ENCODE peak calls at places on chromosome 7, in seven cellular contexts. K is A549, M is coronary artery, P is cardiac muscle cell, E is endothelial cell of umbilical vein, G is sigmoid colon, I is AG04450. A is an unnamed sample.

GRCh38 chr7:64736575-64736974 is 57.7 kb upstream of the ZNF138 start:
- DNase-seq in K (no peak), M (no peak), P (no peak), E (no peak), G (no peak), I (no peak), A (no peak)

GRCh38 chr7:122299935-122300606 is 4.5 kb downstream of the FEZF1 start:
- DNase-seq in K (no peak), M (no peak), P (no peak), E (no peak), G (peak), I (no peak), A (no peak)

GRCh38 chr7:149864023-149864422 is 9.7 kb upstream of the ATP6V0E2 start:
- DNase-seq in K (no peak), M (no peak), P (no peak), E (no peak), G (no peak), I (no peak), A (no peak)

GRCh38 chr7:157516911-157517781 is 180.3 kb downstream of the DNAJB6 start:
- DNase-seq in K (no peak), M (peak), P (no peak), E (no peak), G (peak), I (no peak), A (no peak)

GRCh38 chr7:5382281-5383041 is 41.2 kb downstream of the TNRC18 start:
- DNase-seq in K (no peak), M (no peak), P (peak), E (no peak), G (peak), I (no peak), A (no peak)

GRCh38 chr7:16028103-16028502 is 341.6 kb upstream of the MEOX2 start:
- DNase-seq in K (no peak), M (no peak), P (peak), E (peak), G (no peak), I (peak), A (no peak)

GRCh38 chr7:30987178-30987577 is 23.4 kb downstream of the GHRHR start:
- DNase-seq in K (no peak), M (no peak), P (no peak), E (no peak), G (no peak), I (no peak), A (no peak)

GRCh38 chr7:26583094-26583493 is 281.3 kb downstream of the SKAP2 start:
- DNase-seq in K (no peak), M (no peak), P (no peak), E (no peak), G (no peak), I (no peak), A (no peak)

GRCh38 chr7:140674899-140675701 is 2.4 kb downstream of the ADCK2 start:
- DNase-seq in K (peak), M (no peak), P (peak), E (peak), G (peak), I (no peak), A (no peak)

GRCh38 chr7:147903871-147904576 is 686.5 kb upstream of the C7orf33 start:
- DNase-seq in K (no peak), M (no peak), P (no peak), E (no peak), G (no peak), I (no peak), A (no peak)

GRCh38 chr7:33906697-33907096 is 1.4 kb downstream of the BMPER start:
- DNase-seq in K (no peak), M (no peak), P (no peak), E (no peak), G (no peak), I (no peak), A (no peak)

GRCh38 chr7:140631006-140631405 is 9.6 kb downstream of the DENND2A start:
- DNase-seq in K (no peak), M (no peak), P (no peak), E (no peak), G (peak), I (no peak), A (no peak)

GRCh38 chr7:27940341-27940740 is 200.4 kb downstream of the TAX1BP1 start:
- DNase-seq in K (no peak), M (no peak), P (no peak), E (no peak), G (no peak), I (no peak), A (no peak)

GRCh38 chr7:29337628-29338116 is 143.1 kb downstream of the CHN2 start:
- DNase-seq in K (no peak), M (no peak), P (peak), E (no peak), G (no peak), I (no peak), A (no peak)

GRCh38 chr7:75055830-75056431 is 17.7 kb downstream of the RCC1L start:
- DNase-seq in K (no peak), M (no peak), P (peak), E (peak), G (peak), I (no peak), A (no peak)

GRCh38 chr7:240887-241421 is 48.6 kb downstream of the FAM20C start:
- DNase-seq in K (no peak), M (no peak), P (no peak), E (peak), G (no peak), I (no peak), A (no peak)

GRCh38 chr7:81162771-81163525 is 244.1 kb upstream of the SEMA3C start:
- DNase-seq in K (peak), M (no peak), P (no peak), E (no peak), G (no peak), I (no peak), A (no peak)

GRCh38 chr7:87564290-87564963 is 36.3 kb downstream of the ABCB1 start:
- DNase-seq in K (peak), M (no peak), P (peak), E (peak), G (no peak), I (no peak), A (no peak)

GRCh38 chr7:81383848-81384247 is 386.0 kb downstream of the HGF start:
- DNase-seq in K (no peak), M (no peak), P (no peak), E (no peak), G (no peak), I (no peak), A (no peak)

GRCh38 chr7:157618823-157619606 is 282.2 kb downstream of the DNAJB6 start:
- DNase-seq in K (no peak), M (no peak), P (no peak), E (no peak), G (peak), I (no peak), A (no peak)

GRCh38 chr7:80940539-80941205 is 21.8 kb upstream of the SEMA3C start:
- DNase-seq in K (peak), M (no peak), P (peak), E (no peak), G (no peak), I (no peak), A (no peak)

GRCh38 chr7:142760071-142760642 is 10.6 kb upstream of the PRSS2 start:
- DNase-seq in K (no peak), M (no peak), P (peak), E (no peak), G (no peak), I (no peak), A (no peak)

GRCh38 chr7:31948041-31948440 is 122.2 kb downstream of the PDE1C start:
- DNase-seq in K (peak), M (no peak), P (peak), E (no peak), G (no peak), I (peak), A (no peak)

GRCh38 chr7:157703131-157703530 is 366.3 kb downstream of the DNAJB6 start:
- DNase-seq in K (no peak), M (peak), P (no peak), E (no peak), G (peak), I (no peak), A (no peak)

GRCh38 chr7:149547126-149547525 is 49.5 kb upstream of the ZNF746 start:
- DNase-seq in K (no peak), M (no peak), P (no peak), E (no peak), G (no peak), I (no peak), A (no peak)

GRCh38 chr7:97024209-97025129 is at the start of gene DLX5:
- DNase-seq in K (peak), M (no peak), P (peak), E (no peak), G (no peak), I (no peak), A (no peak)

GRCh38 chr7:24821045-24821853 is 64.0 kb upstream of the GSDME start:
- DNase-seq in K (peak), M (no peak), P (peak), E (peak), G (peak), I (peak), A (no peak)

GRCh38 chr7:89607797-89608196 is 546.5 kb upstream of the STEAP1 start:
- DNase-seq in K (no peak), M (no peak), P (no peak), E (no peak), G (no peak), I (no peak), A (no peak)

GRCh38 chr7:16419859-16420258 is 1.5 kb downstream of the CRPPA start:
- DNase-seq in K (no peak), M (no peak), P (no peak), E (no peak), G (no peak), I (no peak), A (no peak)

GRCh38 chr7:114459574-114459973 is 45.0 kb downstream of the FOXP2 start:
- DNase-seq in K (no peak), M (no peak), P (no peak), E (no peak), G (no peak), I (no peak), A (no peak)

GRCh38 chr7:93980744-93981479 is 23.2 kb downstream of the BET1 start:
- DNase-seq in K (no peak), M (no peak), P (no peak), E (peak), G (no peak), I (no peak), A (no peak)

GRCh38 chr7:93987297-93987696 is 16.9 kb downstream of the BET1 start:
- DNase-seq in K (no peak), M (no peak), P (no peak), E (no peak), G (no peak), I (no peak), A (no peak)

GRCh38 chr7:93981480-93981874 is 22.7 kb downstream of the BET1 start:
- DNase-seq in K (no peak), M (no peak), P (no peak), E (no peak), G (no peak), I (no peak), A (no peak)

GRCh38 chr7:93985101-93985500 is 19.1 kb downstream of the BET1 start:
- DNase-seq in K (no peak), M (no peak), P (no peak), E (no peak), G (no peak), I (no peak), A (no peak)
- H3K4me3 ChIP-seq in K (no peak), M (no peak), P (no peak), E (no peak), G (no peak), I (no peak), A (no peak)

GRCh38 chr7:116560021-116560970 is 35.5 kb downstream of the CAV1 start:
- DNase-seq in K (no peak), M (no peak), P (no peak), E (no peak), G (peak), I (no peak), A (peak)
- H3K27ac ChIP-seq in K (no peak), M (peak), P (no peak), E (no peak), G (peak), I (no peak), A (peak)

DNA sequence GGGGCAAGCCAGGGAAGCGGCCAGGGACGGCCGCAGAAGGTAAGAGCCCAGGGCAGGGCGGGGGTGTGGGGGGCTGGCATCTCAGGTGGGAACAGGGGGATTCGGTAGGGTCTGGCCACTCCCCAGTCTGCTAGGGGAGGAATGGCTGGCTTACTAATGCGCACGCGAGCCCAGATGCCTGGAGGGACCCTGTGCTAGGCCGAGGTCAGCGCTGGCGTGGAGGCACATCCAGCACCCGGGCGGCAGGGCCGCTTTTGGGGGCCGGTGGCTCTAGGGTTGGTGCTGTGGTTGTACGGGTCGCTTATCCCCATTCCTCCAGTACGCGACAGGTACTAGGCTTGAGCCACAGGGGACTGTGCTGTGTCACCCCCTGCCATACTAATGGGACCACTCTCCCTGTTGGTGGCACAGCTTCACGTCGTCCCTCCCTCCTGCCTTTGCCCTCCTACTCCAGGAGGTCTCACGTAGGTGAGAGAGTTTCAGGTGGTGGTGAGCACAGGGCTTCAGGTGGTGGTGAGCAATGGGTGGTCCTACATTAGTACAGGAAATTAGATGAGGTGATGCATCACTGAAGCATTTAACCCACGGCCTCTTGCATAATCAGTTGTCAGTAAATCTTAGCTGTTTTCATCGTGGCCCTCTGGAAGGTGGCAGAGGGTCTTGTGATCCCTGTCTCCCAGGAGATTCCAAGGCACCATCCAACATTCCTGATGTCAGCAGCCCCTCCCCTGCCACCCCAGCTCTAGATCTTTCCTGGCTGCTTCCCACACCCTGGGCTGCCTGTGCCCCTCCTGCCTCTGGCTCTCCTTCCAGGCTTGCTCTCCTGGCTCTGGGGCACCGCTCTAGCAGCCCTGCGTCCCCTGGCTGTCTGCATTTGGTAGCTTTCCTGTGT is 981 bp downstream of the AEBP1 start:
- DNase-seq in K (no peak), M (no peak), P (peak), E (no peak), G (peak), I (no peak), A (no peak)
- H3K4me3 ChIP-seq in K (no peak), M (peak), P (peak), E (peak), G (peak), I (peak), A (peak)

GRCh38 chr7:13115829-13116228 is 428.4 kb downstream of the ARL4A start:
- DNase-seq in K (no peak), M (no peak), P (no peak), E (no peak), G (no peak), I (no peak), A (no peak)

GRCh38 chr7:13111230-13111629 is 423.8 kb downstream of the ARL4A start:
- DNase-seq in K (no peak), M (no peak), P (no peak), E (no peak), G (no peak), I (no peak), A (no peak)

GRCh38 chr7:13110107-13110506 is 422.7 kb downstream of the ARL4A start:
- DNase-seq in K (no peak), M (no peak), P (no peak), E (no peak), G (no peak), I (no peak), A (no peak)

GRCh38 chr7:13117103-13117502 is 429.7 kb downstream of the ARL4A start:
- DNase-seq in K (peak), M (no peak), P (peak), E (peak), G (no peak), I (no peak), A (no peak)

DNA sequence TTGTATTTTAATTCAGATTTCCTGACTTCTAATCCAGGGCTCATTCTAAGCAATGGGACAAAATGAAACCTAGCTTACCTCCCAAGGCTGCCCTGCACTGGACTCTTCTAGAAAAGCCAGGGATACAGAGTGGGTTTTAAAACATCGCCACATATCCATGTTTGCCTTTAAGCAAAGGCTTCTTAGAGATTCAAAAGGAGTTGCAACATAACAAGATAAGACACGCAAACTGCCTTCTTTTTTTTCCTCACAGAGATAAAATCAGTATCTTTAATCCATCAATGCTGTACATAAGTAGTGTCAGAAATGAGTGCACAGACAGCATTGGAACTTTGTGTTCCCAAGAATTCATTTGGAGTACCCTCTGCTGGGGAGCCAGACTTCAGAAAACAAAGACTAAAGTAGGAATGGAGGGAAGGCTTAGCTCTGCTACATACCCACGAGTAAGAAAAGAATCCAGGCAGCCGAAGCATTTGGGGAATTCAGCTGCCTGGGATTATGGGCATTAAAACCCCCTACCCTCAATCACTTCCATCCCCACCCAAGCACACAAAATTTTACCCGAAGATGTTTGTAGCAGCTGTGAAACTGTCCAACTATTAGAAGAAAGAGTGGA is 427.8 kb downstream of the ARL4A start:
- DNase-seq in K (peak), M (no peak), P (peak), E (peak), G (no peak), I (no peak), A (no peak)
- H3K27ac ChIP-seq in K (peak), M (no peak), P (no peak), E (no peak), G (no peak), I (no peak), A (no peak)

GRCh38 chr7:134676743-134677142 is 30.1 kb downstream of the BPGM start:
- DNase-seq in K (no peak), M (no peak), P (no peak), E (peak), G (no peak), I (no peak), A (no peak)

GRCh38 chr7:134684165-134684564 is 37.5 kb downstream of the BPGM start:
- DNase-seq in K (no peak), M (no peak), P (no peak), E (no peak), G (no peak), I (no peak), A (no peak)

GRCh38 chr7:134674424-134674823 is 27.8 kb downstream of the BPGM start:
- DNase-seq in K (no peak), M (no peak), P (no peak), E (no peak), G (no peak), I (no peak), A (no peak)

GRCh38 chr7:134678115-134678514 is 31.5 kb downstream of the BPGM start:
- DNase-seq in K (no peak), M (no peak), P (no peak), E (no peak), G (no peak), I (no peak), A (no peak)

DNA sequence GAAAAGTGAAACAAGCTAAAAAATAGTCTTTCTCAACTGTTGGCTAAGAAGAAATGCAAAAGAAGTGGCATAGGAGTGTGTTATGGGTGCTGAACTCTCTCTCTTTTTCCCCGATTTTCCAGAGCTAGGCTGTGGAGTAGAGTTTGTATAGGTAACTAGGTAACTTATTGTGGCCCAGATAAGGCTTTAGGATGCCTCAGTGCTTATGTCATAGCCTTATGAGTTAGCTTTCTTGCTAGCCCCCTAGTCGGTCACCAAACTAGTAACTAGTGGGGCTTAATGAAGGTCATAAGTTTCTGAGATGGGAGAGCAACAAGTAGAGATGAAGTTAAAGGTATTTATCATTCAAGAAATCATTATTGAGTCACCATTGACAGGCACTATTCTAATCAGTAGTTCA is 32.4 kb downstream of the BPGM start:
- DNase-seq in K (no peak), M (no peak), P (no peak), E (no peak), G (no peak), I (no peak), A (no peak)
- H3K4me3 ChIP-seq in K (no peak), M (no peak), P (no peak), E (no peak), G (no peak), I (no peak), A (no peak)

GRCh38 chr7:102864958-102865357 is 47.8 kb upstream of the LRRC17 start:
- DNase-seq in K (no peak), M (no peak), P (peak), E (no peak), G (no peak), I (no peak), A (no peak)

GRCh38 chr7:102859799-102860125 is 53.0 kb upstream of the LRRC17 start:
- DNase-seq in K (no peak), M (no peak), P (no peak), E (no peak), G (no peak), I (no peak), A (no peak)

GRCh38 chr7:102856036-102856435 is 56.8 kb upstream of the LRRC17 start:
- DNase-seq in K (no peak), M (no peak), P (no peak), E (no peak), G (no peak), I (no peak), A (no peak)

GRCh38 chr7:102860351-102860811 is 52.4 kb upstream of the LRRC17 start:
- DNase-seq in K (no peak), M (no peak), P (peak), E (peak), G (no peak), I (peak), A (no peak)

GRCh38 chr7:102859084-102859798 is 53.6 kb upstream of the LRRC17 start:
- DNase-seq in K (no peak), M (no peak), P (no peak), E (no peak), G (no peak), I (no peak), A (no peak)
- H3K27ac ChIP-seq in K (no peak), M (peak), P (no peak), E (no peak), G (peak), I (no peak), A (no peak)

DNA sequence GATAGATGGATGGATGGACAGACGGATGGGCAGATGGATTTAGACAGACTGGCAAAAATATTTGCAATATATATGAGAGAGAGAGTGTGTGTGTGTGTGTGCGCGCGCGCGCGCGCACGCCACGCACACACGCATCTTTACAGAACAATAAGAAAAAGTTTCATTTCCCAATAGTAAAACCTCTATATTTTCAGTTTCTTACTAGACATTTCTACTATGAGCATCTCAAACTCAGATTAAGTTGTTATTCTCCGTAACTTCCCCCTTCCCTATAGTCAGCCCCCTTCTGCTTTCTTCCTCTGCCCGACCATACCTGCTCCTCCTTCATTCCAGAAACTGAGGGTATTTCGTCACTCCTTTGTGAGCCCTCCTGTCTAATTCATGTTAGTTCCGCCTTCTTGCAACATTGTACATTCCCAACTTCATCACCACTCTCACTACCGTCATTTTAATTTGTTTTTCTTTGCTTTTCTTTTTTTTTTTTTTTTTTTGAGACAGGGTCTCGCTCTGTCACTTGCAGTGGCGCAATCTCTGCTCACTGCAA is 154.4 kb upstream of the SH2B2 start:
- DNase-seq in K (peak), M (no peak), P (no peak), E (no peak), G (no peak), I (no peak), A (no peak)
- H3K4me3 ChIP-seq in K (no peak), M (no peak), P (no peak), E (no peak), G (no peak), I (no peak), A (no peak)

A was measured in heart right ventricle.